ENCODE peak calls at places on chromosome 6, in six cellular contexts. L is PC-9, N is SK-N-SH, D is HCT116, U is MM.1S, I is hepatocyte. K is an unnamed sample.

GRCh38 chr6:140058846-140059245 is 684.4 kb upstream of the CITED2 start:
- DNase-seq in L (no peak), N (no peak), D (no peak), U (no peak), I (no peak), K (no peak)

GRCh38 chr6:90523779-90524310 is 63.0 kb downstream of the MAP3K7 start:
- DNase-seq in L (no peak), N (no peak), D (no peak), U (no peak), I (no peak), K (no peak)

GRCh38 chr6:169887529-169888140 is 136.2 kb downstream of the ERMARD start:
- DNase-seq in L (no peak), N (peak), D (no peak), U (no peak), I (no peak), K (no peak)

GRCh38 chr6:153024401-153025017 is 22.0 kb upstream of the MTRF1L start:
- DNase-seq in L (peak), N (peak), D (peak), U (peak), I (peak), K (peak)

GRCh38 chr6:89368107-89368506 is 15.6 kb upstream of the UBE2J1 start:
- DNase-seq in L (peak), N (peak), D (no peak), U (peak), I (peak), K (peak)

GRCh38 chr6:39029156-39030011 is 19.2 kb upstream of the GLP1R start:
- DNase-seq in L (peak), N (peak), D (peak), U (peak), I (peak), K (peak)

GRCh38 chr6:20866940-20867630 is 332.8 kb downstream of the CDKAL1 start:
- DNase-seq in L (no peak), N (no peak), D (no peak), U (no peak), I (no peak), K (no peak)

GRCh38 chr6:130993292-130993765 is 69.7 kb downstream of the EPB41L2 start:
- DNase-seq in L (no peak), N (no peak), D (no peak), U (no peak), I (no peak), K (peak)

GRCh38 chr6:141809901-141810300 is 322.8 kb upstream of the GJE1 start:
- DNase-seq in L (no peak), N (no peak), D (no peak), U (no peak), I (no peak), K (no peak)

GRCh38 chr6:35051393-35051792 is 89.7 kb downstream of the TCP11 start:
- DNase-seq in L (no peak), N (no peak), D (no peak), U (no peak), I (no peak), K (no peak)

GRCh38 chr6:17394192-17394611 is 807 bp downstream of the CAP2 start:
- DNase-seq in L (peak), N (no peak), D (peak), U (peak), I (peak), K (no peak)

GRCh38 chr6:169810066-169810989 is 58.9 kb downstream of the ERMARD start:
- DNase-seq in L (no peak), N (peak), D (peak), U (no peak), I (peak), K (no peak)

GRCh38 chr6:13229205-13230085 is 98.9 kb downstream of the TBC1D7 start:
- DNase-seq in L (peak), N (no peak), D (peak), U (peak), I (peak), K (no peak)

GRCh38 chr6:138577151-138577915 is 78.0 kb upstream of the NHSL1 start:
- DNase-seq in L (no peak), N (no peak), D (no peak), U (no peak), I (no peak), K (peak)

GRCh38 chr6:17218023-17218748 is 63.0 kb upstream of the RBM24 start:
- DNase-seq in L (no peak), N (no peak), D (no peak), U (no peak), I (no peak), K (no peak)

GRCh38 chr6:110334425-110335158 is 23.6 kb downstream of the METTL24 start:
- DNase-seq in L (no peak), N (no peak), D (no peak), U (no peak), I (no peak), K (peak)

GRCh38 chr6:33731751-33732282 is 14.9 kb downstream of the IP6K3 start:
- DNase-seq in L (peak), N (no peak), D (no peak), U (no peak), I (no peak), K (no peak)

GRCh38 chr6:37242429-37243052 is 15.0 kb upstream of the TBC1D22B start:
- DNase-seq in L (peak), N (no peak), D (peak), U (no peak), I (peak), K (no peak)

GRCh38 chr6:10418862-10419748 is 4.2 kb upstream of the TFAP2A start:
- DNase-seq in L (peak), N (no peak), D (no peak), U (no peak), I (peak), K (no peak)

GRCh38 chr6:52547647-52548352 is 29.1 kb downstream of the TRAM2 start:
- DNase-seq in L (no peak), N (peak), D (no peak), U (no peak), I (peak), K (no peak)

GRCh38 chr6:127192911-127193503 is 73.7 kb upstream of the RNF146 start:
- DNase-seq in L (no peak), N (no peak), D (no peak), U (no peak), I (no peak), K (no peak)

GRCh38 chr6:142953373-142954273 is 8.6 kb upstream of the HIVEP2 start:
- DNase-seq in L (no peak), N (no peak), D (no peak), U (no peak), I (no peak), K (no peak)

DNA sequence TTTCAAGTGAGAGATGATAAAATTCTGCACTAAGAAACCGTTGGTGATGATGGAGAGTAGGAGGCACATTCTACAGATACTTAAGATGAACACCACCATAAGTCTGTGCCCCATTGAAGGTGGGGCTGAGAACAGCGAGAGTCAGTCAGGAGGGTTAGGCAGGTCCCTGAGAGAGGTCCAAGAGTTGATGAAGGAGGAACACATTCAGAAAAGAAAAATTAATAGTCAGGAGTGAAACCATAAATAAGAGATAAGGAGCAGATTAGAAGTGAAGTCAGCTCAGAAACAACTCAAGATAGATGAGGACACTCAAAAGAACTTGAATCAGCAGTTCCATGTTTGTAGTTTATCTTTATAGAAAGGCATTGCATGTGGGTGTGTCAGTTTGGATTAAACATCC is 727.2 kb upstream of the MARCKS start:
- DNase-seq in L (no peak), N (no peak), D (no peak), U (no peak), I (no peak), K (no peak)
- H2AFZ ChIP-seq in L (peak), N (no peak), D (no peak), U (no peak), I (no peak), K (no peak)

GRCh38 chr6:40328376-40328987 is 258.7 kb downstream of the LRFN2 start:
- DNase-seq in L (peak), N (peak), D (peak), U (peak), I (peak), K (peak)

GRCh38 chr6:40330301-40330721 is 256.9 kb downstream of the LRFN2 start:
- DNase-seq in L (no peak), N (no peak), D (no peak), U (no peak), I (no peak), K (no peak)

GRCh38 chr6:40326689-40327404 is 260.3 kb downstream of the LRFN2 start:
- DNase-seq in L (no peak), N (no peak), D (no peak), U (no peak), I (no peak), K (no peak)

GRCh38 chr6:40325791-40326190 is 261.4 kb downstream of the LRFN2 start:
- DNase-seq in L (no peak), N (no peak), D (no peak), U (no peak), I (no peak), K (no peak)

GRCh38 chr6:40328988-40329545 is 258.1 kb downstream of the LRFN2 start:
- DNase-seq in L (no peak), N (no peak), D (no peak), U (no peak), I (no peak), K (no peak)
- H2AFZ ChIP-seq in L (no peak), N (no peak), D (no peak), U (no peak), I (no peak), K (no peak)

DNA sequence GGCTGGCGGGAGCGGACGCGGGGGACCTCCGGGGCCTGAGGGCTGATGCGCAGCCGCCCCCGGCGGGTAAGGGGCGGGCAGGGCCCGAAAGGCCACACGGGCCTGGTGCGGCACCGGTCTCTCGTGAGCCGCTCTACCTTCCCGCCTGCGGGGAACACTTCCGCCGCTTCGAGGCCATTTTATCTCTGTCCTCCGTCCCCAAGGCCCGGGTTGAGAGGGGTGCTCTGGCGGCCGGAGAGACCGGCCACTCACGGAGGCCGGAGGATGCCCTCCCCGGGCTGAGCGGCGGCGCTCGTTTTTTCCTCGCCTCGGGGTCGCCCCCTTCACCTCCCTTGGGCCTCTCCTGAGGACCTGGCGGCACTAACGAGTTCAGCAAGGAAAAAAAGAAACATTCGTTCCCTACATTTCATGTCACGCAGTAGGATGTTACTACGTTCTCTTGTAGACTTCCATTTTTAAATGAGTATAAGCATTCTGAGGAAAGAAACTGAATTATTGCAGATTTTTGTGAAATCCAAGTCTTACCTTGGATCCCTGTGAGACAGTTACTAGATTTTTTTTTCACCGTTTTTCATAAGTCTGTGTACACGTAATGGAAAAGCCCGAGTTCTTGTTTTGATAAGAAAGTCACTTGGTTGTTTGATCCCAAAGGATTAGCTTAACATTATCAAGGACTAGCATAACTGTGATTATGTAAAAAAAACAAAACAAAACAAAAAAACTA is 573 bp downstream of the WTAP start:
- DNase-seq in L (no peak), N (no peak), D (no peak), U (peak), I (peak), K (no peak)
- H2AFZ ChIP-seq in L (peak), N (peak), D (no peak), U (no peak), I (peak), K (peak)

GRCh38 chr6:132877003-132877402 is 62.6 kb downstream of the RPS12 start:
- DNase-seq in L (no peak), N (no peak), D (no peak), U (no peak), I (no peak), K (no peak)
- H2AFZ ChIP-seq in L (no peak), N (no peak), D (no peak), U (no peak), I (no peak), K (no peak)

GRCh38 chr6:69819138-69819537 is 22.3 kb upstream of the LMBRD1 start:
- DNase-seq in L (no peak), N (no peak), D (no peak), U (no peak), I (no peak), K (no peak)

GRCh38 chr6:69817358-69817757 is 20.5 kb upstream of the LMBRD1 start:
- DNase-seq in L (no peak), N (no peak), D (no peak), U (no peak), I (no peak), K (no peak)

GRCh38 chr6:69816569-69816968 is 19.8 kb upstream of the LMBRD1 start:
- DNase-seq in L (no peak), N (no peak), D (no peak), U (no peak), I (no peak), K (no peak)

GRCh38 chr6:69820018-69820417 is 23.2 kb upstream of the LMBRD1 start:
- DNase-seq in L (no peak), N (no peak), D (no peak), U (no peak), I (no peak), K (no peak)

GRCh38 chr6:69818223-69818930 is 21.6 kb upstream of the LMBRD1 start:
- DNase-seq in L (no peak), N (no peak), D (no peak), U (no peak), I (no peak), K (no peak)
- H2AFZ ChIP-seq in L (no peak), N (no peak), D (no peak), U (no peak), I (no peak), K (no peak)

K was measured in DND-41.